ENCODE peak calls at places on chromosome 7, in five cellular contexts. R, M, G, I and S are unnamed samples.

GRCh38 chr7:50412958-50413357 is 37.2 kb downstream of the FIGNL1 start:
- DNase-seq in G (no peak), R (no peak), I (no peak), M (no peak), S (peak)

GRCh38 chr7:122886357-122887081 is at the start of gene CADPS2:
- DNase-seq in M (peak), G (peak), I (no peak), R (peak), S (peak)

GRCh38 chr7:39527296-39527695 is 38.9 kb upstream of the YAE1 start:
- DNase-seq in G (no peak), R (no peak), M (no peak), I (no peak), S (no peak)

GRCh38 chr7:7596156-7596555 is 29.5 kb downstream of the MIOS start:
- DNase-seq in R (no peak), G (no peak), I (no peak), M (no peak), S (no peak)

GRCh38 chr7:74277636-74278035 is 11.6 kb upstream of the CLIP2 start:
- DNase-seq in R (no peak), G (no peak), M (no peak), I (no peak), S (no peak)

GRCh38 chr7:40808409-40808942 is 673.7 kb downstream of the SUGCT start:
- DNase-seq in G (peak), I (no peak), R (peak), M (no peak), S (no peak)

GRCh38 chr7:3244241-3244814 is 56.7 kb upstream of the SDK1 start:
- DNase-seq in R (peak), I (peak), G (peak), M (no peak), S (no peak)

GRCh38 chr7:117169907-117170306 is 153.0 kb downstream of the WNT2 start:
- DNase-seq in M (no peak), I (no peak), R (no peak), G (no peak), S (no peak)

GRCh38 chr7:2830609-2831376 is 13.3 kb downstream of the GNA12 start:
- DNase-seq in G (no peak), M (no peak), R (no peak), I (no peak), S (no peak)

GRCh38 chr7:139777304-139777890 is 401 bp downstream of the HIPK2 start:
- DNase-seq in I (no peak), G (no peak), M (peak), R (no peak), S (no peak)

GRCh38 chr7:56062382-56062781 is 1.7 kb upstream of the SUMF2 start:
- DNase-seq in I (no peak), M (no peak), G (peak), R (peak), S (no peak)

GRCh38 chr7:87345166-87345927 is at the start of gene CROT:
- DNase-seq in I (peak), R (peak), M (peak), G (peak), S (peak)

GRCh38 chr7:121039510-121039822 is 51.0 kb downstream of the CPED1 start:
- DNase-seq in M (no peak), G (no peak), I (no peak), R (no peak), S (no peak)

GRCh38 chr7:12322287-12322902 is 81.3 kb downstream of the VWDE start:
- DNase-seq in M (no peak), R (no peak), G (peak), I (peak), S (peak)

GRCh38 chr7:105792488-105793370 is 83.7 kb downstream of the ATXN7L1 start:
- DNase-seq in G (no peak), M (no peak), I (no peak), R (no peak), S (no peak)

GRCh38 chr7:101628522-101628921 is 574 bp downstream of the MYL10 start:
- DNase-seq in I (no peak), R (no peak), M (no peak), G (no peak), S (no peak)

GRCh38 chr7:40469481-40469880 is 334.7 kb downstream of the SUGCT start:
- DNase-seq in I (peak), M (no peak), R (peak), G (peak), S (no peak)

GRCh38 chr7:106938803-106939202 is 73.7 kb downstream of the PIK3CG start:
- DNase-seq in M (no peak), I (no peak), R (no peak), G (no peak), S (no peak)

GRCh38 chr7:22783421-22783820 is 39.2 kb downstream of the TOMM7 start:
- DNase-seq in M (no peak), G (no peak), R (no peak), I (no peak), S (no peak)

DNA sequence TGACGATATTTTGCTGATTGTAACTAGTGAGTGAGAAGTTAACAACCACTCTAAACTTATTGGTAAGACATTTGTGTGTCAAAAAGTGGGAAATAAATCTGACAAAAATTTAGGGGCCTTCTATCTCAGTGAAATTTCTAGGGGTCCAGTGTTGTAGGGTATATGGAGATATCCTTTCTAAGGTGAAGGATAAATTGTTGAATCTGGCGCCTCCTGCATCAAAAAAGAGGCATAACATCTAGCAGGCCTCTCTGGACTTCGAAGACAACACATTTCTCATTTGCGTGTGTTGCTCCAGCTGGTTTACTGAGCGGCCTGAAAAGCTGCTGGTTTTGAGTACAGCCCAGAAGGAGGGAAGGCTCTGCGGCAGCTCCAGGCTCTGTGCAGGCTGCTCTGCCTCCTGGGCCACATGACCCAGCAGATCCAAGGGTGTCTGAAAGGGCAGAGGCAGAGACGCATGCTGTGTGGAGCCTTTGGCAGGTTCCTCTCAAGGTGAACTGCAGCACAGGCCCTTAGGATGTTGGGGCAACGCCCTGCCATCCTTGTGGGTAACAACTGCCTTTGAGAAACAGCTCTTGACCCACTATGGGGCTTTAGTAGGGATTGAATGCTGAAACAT is 72.4 kb downstream of the LMBR1 start:
- DNase-seq in M (no peak), G (no peak), I (no peak), R (no peak), S (peak)
- TF ChIP-seq CTCF in M (no peak), G (peak), I (peak), R (peak), S (peak)

DNA sequence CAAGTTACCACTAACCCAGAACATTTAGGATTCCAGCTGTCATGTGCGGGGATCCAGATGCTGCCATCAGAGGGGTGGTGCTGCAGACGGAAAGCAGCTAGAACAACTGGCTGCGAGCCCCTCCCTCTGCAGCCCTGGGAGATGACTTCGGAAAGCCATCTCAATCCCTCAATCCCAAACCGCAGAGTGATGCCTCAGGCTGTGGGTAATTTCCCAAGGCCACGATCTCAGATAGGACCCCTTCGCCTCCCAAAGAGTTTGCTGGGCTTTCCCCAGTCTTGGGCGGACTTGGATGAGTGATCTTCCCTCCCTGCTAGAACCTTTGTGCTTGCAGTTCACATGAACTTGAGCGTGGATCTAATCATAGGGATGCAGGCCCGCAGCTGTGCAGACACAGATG is 71.3 kb upstream of the EN2 start:
- DNase-seq in M (no peak), I (no peak), G (no peak), R (no peak), S (no peak)
- H3K4me3 ChIP-seq in M (no peak), I (no peak), G (no peak), R (no peak), S (no peak)

GRCh38 chr7:90413185-90413528 is 9.9 kb downstream of the CLDN12 start:
- DNase-seq in G (no peak), I (no peak), M (no peak), R (no peak), S (no peak)
- TF ChIP-seq CTCF in G (no peak), I (peak), M (no peak), R (no peak), S (no peak)

DNA sequence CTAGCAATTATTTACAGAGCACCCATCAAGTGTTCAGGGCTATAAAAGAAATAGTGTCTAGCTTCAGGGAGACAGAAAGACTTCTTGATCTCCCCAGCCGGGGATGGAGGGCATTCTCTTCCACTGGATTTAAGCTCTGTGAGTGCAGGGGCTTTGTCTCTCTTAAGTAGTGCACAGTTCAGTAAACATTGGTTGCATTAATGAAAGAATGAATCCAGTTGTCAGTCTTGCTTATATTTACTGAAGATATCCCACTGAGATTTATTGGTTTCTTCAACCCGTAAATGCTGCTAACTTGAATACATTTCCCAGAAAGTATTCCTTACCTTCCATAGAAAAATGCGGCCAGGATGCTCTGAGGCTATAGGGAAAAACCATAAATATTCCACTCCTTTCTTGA is 41.9 kb downstream of the AUTS2 start:
- DNase-seq in M (no peak), I (no peak), G (no peak), R (no peak), S (no peak)
- H3K4me3 ChIP-seq in M (no peak), I (no peak), G (no peak), R (no peak), S (no peak)

DNA sequence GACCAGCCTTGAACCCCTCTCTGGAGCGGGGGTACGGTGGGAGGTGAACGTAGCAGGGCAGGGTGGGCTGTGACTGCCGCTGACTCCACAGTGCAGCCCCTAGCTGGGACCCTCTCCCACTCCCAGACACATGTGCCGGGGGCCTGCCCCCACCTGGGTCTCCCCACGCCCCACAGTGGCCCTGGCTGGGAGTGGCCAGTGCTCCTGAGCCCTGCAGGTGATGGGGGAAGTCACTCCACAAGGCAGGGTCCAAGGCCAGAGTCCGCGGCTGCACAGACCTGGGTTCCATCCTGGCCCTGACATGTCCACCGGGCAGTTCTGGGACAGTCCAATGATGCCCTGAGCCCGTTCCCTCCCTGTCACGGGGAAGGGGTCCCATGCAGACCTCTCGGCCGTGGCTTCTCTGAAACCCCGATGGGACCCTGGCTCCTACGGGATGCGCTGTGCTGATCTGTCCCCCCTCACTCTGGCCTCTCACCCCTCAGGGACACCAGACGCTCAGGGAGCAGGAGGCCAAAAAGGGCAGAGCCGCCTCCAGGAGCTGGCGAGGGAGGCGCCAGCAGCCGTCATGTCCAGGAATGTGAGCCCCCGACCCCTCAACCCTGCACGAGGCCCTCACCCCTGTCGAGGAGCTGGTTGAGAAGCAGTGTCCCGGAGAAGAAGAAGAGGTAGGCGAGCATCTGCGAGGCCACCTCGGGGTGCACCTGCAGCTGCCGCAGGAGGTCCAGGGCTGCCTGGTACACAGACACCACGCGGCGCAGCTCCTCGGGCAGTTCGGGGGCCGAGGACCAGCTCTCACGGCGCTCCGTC is 40.4 kb downstream of the AP5Z1 start:
- DNase-seq in R (no peak), I (no peak), M (no peak), G (no peak), S (no peak)
- TF ChIP-seq CTCF in R (no peak), I (no peak), M (no peak), G (peak), S (no peak)

GRCh38 chr7:29567174-29567573 is 3.5 kb downstream of the PRR15 start:
- DNase-seq in G (no peak), M (no peak), I (no peak), R (no peak), S (no peak)

GRCh38 chr7:29565982-29566746 is 2.5 kb downstream of the PRR15 start:
- DNase-seq in R (no peak), M (peak), I (no peak), G (no peak), S (no peak)

GRCh38 chr7:29573594-29573993 is 10.0 kb downstream of the PRR15 start:
- DNase-seq in G (no peak), M (no peak), R (no peak), I (no peak), S (no peak)

GRCh38 chr7:29572543-29572942 is 8.9 kb downstream of the PRR15 start:
- DNase-seq in I (no peak), G (no peak), R (no peak), M (no peak), S (no peak)

DNA sequence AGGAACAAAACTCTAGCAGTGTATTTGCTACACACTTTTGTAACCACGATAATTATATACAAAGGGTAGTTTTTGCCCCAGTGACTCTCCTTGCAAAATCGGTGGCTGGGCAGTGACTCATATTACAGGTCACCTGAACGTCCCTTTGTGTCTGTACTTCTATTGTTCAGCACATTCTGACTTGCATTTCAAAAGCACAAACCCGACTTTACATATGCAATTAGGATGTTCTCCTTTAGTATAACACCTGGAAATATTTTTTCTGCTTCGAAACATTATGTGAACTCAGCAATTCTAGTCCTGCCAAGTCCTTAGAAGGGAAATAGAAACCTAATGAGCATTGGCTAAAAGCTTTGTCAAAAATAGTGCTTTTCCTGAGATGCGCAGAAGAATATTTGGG is 6.0 kb downstream of the PRR15 start:
- DNase-seq in G (no peak), R (no peak), M (no peak), I (no peak), S (no peak)
- H3K4me3 ChIP-seq in G (no peak), R (no peak), M (no peak), I (no peak), S (no peak)

GRCh38 chr7:97020601-97021442 is 3.8 kb downstream of the DLX5 start:
- DNase-seq in M (no peak), G (no peak), I (no peak), R (no peak), S (no peak)
- TF ChIP-seq CTCF in M (no peak), G (no peak), I (no peak), R (no peak), S (no peak)

DNA sequence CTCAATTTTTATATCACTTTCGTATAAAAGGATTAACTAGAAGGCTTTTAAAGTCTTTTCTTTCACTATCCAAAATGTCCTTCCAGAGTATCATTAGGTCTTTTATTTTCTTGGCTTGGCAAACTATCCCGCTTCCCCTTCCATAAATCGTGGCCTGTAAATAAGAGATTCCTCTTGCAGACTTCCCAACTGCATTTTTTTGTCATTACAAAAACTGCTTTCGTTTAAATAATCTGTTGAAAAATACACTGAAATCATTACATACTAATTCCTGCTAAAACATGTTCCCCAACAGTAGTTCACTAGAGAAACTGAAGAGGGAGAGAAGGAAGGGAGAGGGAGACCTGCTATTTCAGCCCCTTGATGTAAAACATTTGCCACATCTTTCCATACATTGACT is 48.8 kb upstream of the STK17A start:
- DNase-seq in R (peak), M (no peak), G (no peak), I (no peak), S (no peak)
- H3K4me3 ChIP-seq in R (no peak), M (no peak), G (no peak), I (no peak), S (no peak)

DNA sequence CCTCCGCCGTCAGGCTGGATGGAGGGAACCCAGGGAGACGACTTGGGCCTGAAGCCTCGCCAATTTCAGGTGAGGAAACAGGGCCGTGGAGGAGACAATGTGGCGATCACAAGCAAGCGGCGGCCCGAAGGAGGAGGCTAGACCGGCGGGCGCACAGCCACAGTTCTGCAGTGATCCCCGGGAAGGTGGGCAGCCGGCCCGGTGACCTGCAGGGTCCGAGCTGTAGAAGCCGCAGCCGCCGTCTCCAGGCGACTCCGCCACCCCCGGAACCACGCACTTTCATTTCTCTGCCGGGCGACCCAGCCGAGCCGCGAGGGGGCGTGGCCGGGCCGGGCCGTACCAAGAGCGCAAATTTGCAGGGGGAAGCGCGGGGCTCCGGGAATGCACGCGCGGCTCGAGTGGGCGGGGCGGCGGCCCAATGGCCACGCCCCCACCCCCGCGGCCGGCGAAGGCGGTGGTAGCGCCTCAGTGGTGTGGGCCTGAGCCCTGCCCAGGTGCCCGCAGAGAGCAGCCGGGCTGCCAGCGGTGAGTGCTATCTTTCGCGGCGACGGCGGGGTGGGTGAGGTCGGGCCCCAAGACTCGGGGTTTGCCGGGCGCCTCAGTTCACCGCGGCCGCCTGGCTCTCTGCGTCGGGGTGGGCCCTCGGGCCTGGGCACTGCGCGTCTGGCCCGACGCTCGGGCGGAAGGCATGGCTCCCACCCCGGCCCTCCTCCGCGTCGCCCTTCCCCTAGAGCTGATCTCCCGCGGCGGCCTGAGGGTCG is at the start of gene POR:
- DNase-seq in M (peak), G (peak), R (peak), I (peak), S (peak)
- TF ChIP-seq CTCF in M (no peak), G (no peak), R (no peak), I (no peak), S (no peak)